ENCODE peak calls at places on chromosomes 5 and 9, in seven cellular contexts. One of them, this sample, is unnamed.

GRCh38 chr5:27708579-27708978 is 670.2 kb upstream of the CDH9 start:
- DNase-seq in Peyer's patch: no peak
- DNase-seq in fibroblast of the aortic adventitia: no peak
- DNase-seq in iris pigment epithelial cell: peak
- DNase-seq in PC-3: peak
- DNase-seq in RPMI7951: peak
- DNase-seq in HFFc6: no peak
- DNase-seq in this sample: peak

GRCh38 chr9:69122086-69122390 is 52.0 kb upstream of the TJP2 start:
- DNase-seq in Peyer's patch: peak
- DNase-seq in fibroblast of the aortic adventitia: peak
- DNase-seq in iris pigment epithelial cell: peak
- DNase-seq in PC-3: peak
- DNase-seq in RPMI7951: peak
- DNase-seq in HFFc6: peak
- DNase-seq in this sample: peak

GRCh38 chr5:171157775-171158174 is 151.3 kb upstream of the TLX3 start:
- DNase-seq in Peyer's patch: no peak
- DNase-seq in fibroblast of the aortic adventitia: no peak
- DNase-seq in iris pigment epithelial cell: no peak
- DNase-seq in PC-3: no peak
- DNase-seq in RPMI7951: peak
- DNase-seq in HFFc6: no peak
- DNase-seq in this sample: no peak

GRCh38 chr5:6744841-6745705 is 31.8 kb downstream of the TENT4A start:
- DNase-seq in Peyer's patch: no peak
- DNase-seq in fibroblast of the aortic adventitia: no peak
- DNase-seq in iris pigment epithelial cell: no peak
- DNase-seq in PC-3: no peak
- DNase-seq in RPMI7951: no peak
- DNase-seq in HFFc6: no peak
- DNase-seq in this sample: no peak

GRCh38 chr9:129225815-129226214 is 47.8 kb upstream of the IER5L start:
- DNase-seq in Peyer's patch: peak
- DNase-seq in fibroblast of the aortic adventitia: peak
- DNase-seq in iris pigment epithelial cell: peak
- DNase-seq in PC-3: no peak
- DNase-seq in RPMI7951: peak
- DNase-seq in HFFc6: peak
- DNase-seq in this sample: peak

GRCh38 chr5:132207783-132208182 is 19.9 kb downstream of the P4HA2 start:
- DNase-seq in Peyer's patch: no peak
- DNase-seq in fibroblast of the aortic adventitia: no peak
- DNase-seq in iris pigment epithelial cell: no peak
- DNase-seq in PC-3: no peak
- DNase-seq in RPMI7951: no peak
- DNase-seq in HFFc6: no peak
- DNase-seq in this sample: no peak

GRCh38 chr9:95507456-95508241 is 9.1 kb downstream of the PTCH1 start:
- DNase-seq in Peyer's patch: peak
- DNase-seq in fibroblast of the aortic adventitia: peak
- DNase-seq in iris pigment epithelial cell: peak
- DNase-seq in PC-3: peak
- DNase-seq in RPMI7951: peak
- DNase-seq in HFFc6: peak
- DNase-seq in this sample: peak

GRCh38 chr9:95023217-95024003 is 294.1 kb downstream of the FANCC start:
- DNase-seq in Peyer's patch: no peak
- DNase-seq in fibroblast of the aortic adventitia: peak
- DNase-seq in iris pigment epithelial cell: peak
- DNase-seq in PC-3: peak
- DNase-seq in RPMI7951: peak
- DNase-seq in HFFc6: peak
- DNase-seq in this sample: peak

GRCh38 chr9:26856413-26857032 is 36.1 kb downstream of the CAAP1 start:
- DNase-seq in Peyer's patch: no peak
- DNase-seq in fibroblast of the aortic adventitia: peak
- DNase-seq in iris pigment epithelial cell: peak
- DNase-seq in PC-3: peak
- DNase-seq in RPMI7951: peak
- DNase-seq in HFFc6: peak
- DNase-seq in this sample: peak

GRCh38 chr5:145858929-145859328 is 13.9 kb downstream of the GRXCR2 start:
- DNase-seq in Peyer's patch: no peak
- DNase-seq in fibroblast of the aortic adventitia: peak
- DNase-seq in iris pigment epithelial cell: peak
- DNase-seq in PC-3: no peak
- DNase-seq in RPMI7951: no peak
- DNase-seq in HFFc6: no peak
- DNase-seq in this sample: no peak

GRCh38 chr9:75200892-75201470 is 112.7 kb downstream of the OSTF1 start:
- DNase-seq in Peyer's patch: no peak
- DNase-seq in fibroblast of the aortic adventitia: peak
- DNase-seq in iris pigment epithelial cell: peak
- DNase-seq in PC-3: peak
- DNase-seq in RPMI7951: peak
- DNase-seq in HFFc6: peak
- DNase-seq in this sample: peak

GRCh38 chr5:43469671-43470396 is 13.8 kb downstream of the TMEM267 start:
- DNase-seq in Peyer's patch: no peak
- DNase-seq in fibroblast of the aortic adventitia: no peak
- DNase-seq in iris pigment epithelial cell: no peak
- DNase-seq in PC-3: peak
- DNase-seq in RPMI7951: no peak
- DNase-seq in HFFc6: no peak
- DNase-seq in this sample: no peak

GRCh38 chr5:75964008-75964407 is 119.2 kb upstream of the SV2C start:
- DNase-seq in Peyer's patch: no peak
- DNase-seq in fibroblast of the aortic adventitia: no peak
- DNase-seq in iris pigment epithelial cell: no peak
- DNase-seq in PC-3: no peak
- DNase-seq in RPMI7951: no peak
- DNase-seq in HFFc6: no peak
- DNase-seq in this sample: no peak

GRCh38 chr9:34139477-34140146 is 13.1 kb upstream of the DCAF12 start:
- DNase-seq in Peyer's patch: no peak
- DNase-seq in fibroblast of the aortic adventitia: peak
- DNase-seq in iris pigment epithelial cell: peak
- DNase-seq in PC-3: peak
- DNase-seq in RPMI7951: peak
- DNase-seq in HFFc6: peak
- DNase-seq in this sample: peak

GRCh38 chr9:5949103-5949699 is 58.5 kb downstream of the MLANA start:
- DNase-seq in Peyer's patch: no peak
- DNase-seq in fibroblast of the aortic adventitia: no peak
- DNase-seq in iris pigment epithelial cell: peak
- DNase-seq in PC-3: peak
- DNase-seq in RPMI7951: peak
- DNase-seq in HFFc6: peak
- DNase-seq in this sample: peak